ENCODE peak calls at places on chromosomes 13 and 19, in six cellular contexts. F, P, R, N, H and W are unnamed samples.
A peak's percentile ranks its signal among the peaks of the same experiment; 100 is the strongest.

GRCh38 chr19:48135411-48135810 is 24.8 kb upstream of the PLA2G4C start:
- DNase-seq in P (no peak), R (no peak), H (no peak), N (no peak), F (no peak), W (no peak)

GRCh38 chr19:29806098-29806866 is 5.5 kb upstream of the CCNE1 start:
- DNase-seq in N (peak; percentile 44), H (no peak), P (peak; percentile 92), R (peak; percentile 24), F (no peak), W (peak; percentile 77)

GRCh38 chr19:15042003-15042402 is 7.3 kb upstream of the CASP14 start:
- DNase-seq in H (no peak), N (no peak), F (no peak), R (no peak), P (no peak), W (no peak)

GRCh38 chr13:20411638-20412342 is 113.9 kb downstream of the CRYL1 start:
- DNase-seq in H (no peak), R (no peak), N (no peak), F (peak; percentile 10), P (no peak), W (no peak)

GRCh38 chr13:112859817-112860190 is 109.2 kb upstream of the MCF2L start:
- DNase-seq in H (no peak), N (peak; percentile 82), F (no peak), R (no peak), P (peak; percentile 74), W (no peak)

GRCh38 chr19:1929051-1929742 is 11.8 kb upstream of the CSNK1G2 start:
- DNase-seq in N (peak; percentile 52), H (no peak), F (peak; percentile 73), R (peak; percentile 85), P (peak; percentile 70), W (peak; percentile 87)

GRCh38 chr13:110759710-110760109 is 46.2 kb downstream of the ING1 start:
- DNase-seq in H (no peak), N (peak; percentile 87), P (no peak), R (no peak), F (no peak), W (no peak)

GRCh38 chr13:111337206-111337605 is 16.8 kb downstream of the TEX29 start:
- DNase-seq in H (no peak), R (no peak), P (no peak), N (peak; percentile 96), F (no peak), W (no peak)

GRCh38 chr13:24159362-24159761 is 1.2 kb upstream of the SPATA13 start:
- DNase-seq in H (no peak), P (no peak), N (no peak), R (no peak), F (no peak), W (no peak)

GRCh38 chr13:35891486-35891885 is 239.7 kb downstream of the DCLK1 start:
- DNase-seq in F (no peak), P (no peak), N (peak; percentile 7), R (no peak), H (no peak), W (no peak)

GRCh38 chr13:35887028-35887666 is 244.0 kb downstream of the DCLK1 start:
- DNase-seq in F (no peak), N (no peak), H (no peak), R (no peak), P (no peak), W (no peak)

GRCh38 chr13:35891973-35892441 is 239.2 kb downstream of the DCLK1 start:
- DNase-seq in P (no peak), R (no peak), N (peak; percentile 40), H (no peak), F (no peak), W (no peak)

GRCh38 chr13:35888327-35888940 is 242.7 kb downstream of the DCLK1 start:
- DNase-seq in H (no peak), R (no peak), P (no peak), F (no peak), N (peak; percentile 18), W (no peak)

DNA sequence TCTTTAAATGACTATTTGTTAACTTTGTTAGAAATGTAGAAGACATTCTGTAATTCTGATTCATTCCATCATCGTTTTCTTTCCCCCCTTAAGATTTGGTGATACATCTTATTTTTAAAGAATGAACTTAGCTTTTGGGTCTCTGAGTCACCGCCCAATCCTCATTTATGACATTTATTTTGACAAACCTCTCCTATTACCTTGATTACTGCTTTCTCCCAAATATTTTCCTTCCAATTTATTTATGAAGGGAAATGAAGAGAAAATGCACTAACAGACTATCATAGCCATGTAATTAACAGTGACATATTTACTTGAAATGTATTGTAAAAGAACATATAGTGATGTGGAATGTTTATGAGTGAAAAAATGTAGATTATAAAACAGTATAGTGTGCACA is 241.6 kb downstream of the DCLK1 start:
- DNase-seq in H (no peak), R (no peak), N (no peak), F (no peak), P (no peak), W (no peak)
- TF ChIP-seq POLR2A in H (no peak), R (no peak), N (no peak), F (no peak), P (no peak), W (no peak)

GRCh38 chr13:109162248-109163051 is 533.0 kb downstream of the MYO16 start:
- DNase-seq in H (no peak), R (no peak), P (no peak), N (no peak), F (no peak), W (no peak)
- H3K27ac ChIP-seq in H (peak overlapping the region; percentile 57), R (no peak overlapping the region), P (no peak overlapping the region), N (no peak overlapping the region), F (no peak overlapping the region), W (no peak overlapping the region)

DNA sequence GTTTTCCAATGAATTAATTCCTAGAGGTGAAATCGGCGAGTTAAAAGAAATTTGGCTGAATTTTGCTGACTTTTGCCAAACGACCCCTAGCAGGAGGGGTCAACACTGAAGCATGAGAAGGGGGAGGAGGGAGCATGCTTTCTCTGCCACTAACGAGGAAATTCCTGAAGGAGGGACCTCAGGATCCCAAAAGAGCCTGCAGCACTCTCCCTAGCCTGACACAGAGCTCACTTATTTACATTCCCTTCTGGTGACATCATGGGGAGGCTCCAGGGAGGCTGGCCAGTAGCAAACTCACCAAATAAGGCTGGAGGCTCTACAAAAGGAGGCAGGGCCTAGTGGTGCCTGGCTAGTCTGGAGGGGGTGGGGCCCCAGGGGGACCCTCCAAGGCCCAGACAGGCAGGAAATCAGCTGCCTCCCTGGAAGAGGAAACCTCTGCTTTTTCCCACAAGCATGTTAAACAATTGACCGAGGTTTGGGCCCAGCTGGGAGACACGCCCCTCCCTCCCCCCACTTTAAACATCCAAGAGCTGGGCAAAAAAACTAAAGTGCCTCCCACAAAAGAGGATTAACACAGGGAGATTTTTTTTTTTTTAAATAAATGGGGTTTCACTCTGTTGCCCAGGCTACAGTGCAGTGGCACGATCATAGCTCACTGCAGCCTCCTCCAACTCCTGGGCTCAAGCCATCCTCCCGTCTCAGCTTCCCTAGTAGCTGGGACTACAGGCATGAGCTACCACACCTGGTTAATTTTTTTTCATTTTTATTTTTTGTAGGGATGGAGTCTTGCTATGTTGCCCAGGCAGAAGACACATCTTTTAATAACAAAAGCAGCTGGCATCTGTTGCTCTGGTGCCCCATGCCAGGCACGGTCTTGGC is 2.1 kb downstream of the DAPK3 start:
- DNase-seq in R (peak; percentile 88), H (no peak), P (peak; percentile 76), N (peak; percentile 100), F (peak; percentile 88), W (peak; percentile 87)
- H3K4me3 ChIP-seq in R (no peak overlapping the region), H (no peak overlapping the region), P (no peak overlapping the region), N (peak overlapping the region; percentile 81), F (peak overlapping the region; percentile 96), W (peak overlapping the region; percentile 82)

GRCh38 chr19:47075179-47075811 is 26.9 kb upstream of the TMEM160 start:
- DNase-seq in P (no peak), N (peak; percentile 12), R (no peak), F (no peak), H (no peak), W (no peak)

GRCh38 chr19:47073574-47073973 is 25.1 kb upstream of the TMEM160 start:
- DNase-seq in H (no peak), F (no peak), R (no peak), P (no peak), N (no peak), W (no peak)

GRCh38 chr19:47072323-47072722 is 23.9 kb upstream of the TMEM160 start:
- DNase-seq in R (no peak), P (no peak), N (no peak), F (no peak), H (no peak), W (no peak)

GRCh38 chr19:47074621-47075020 is 26.2 kb upstream of the TMEM160 start:
- DNase-seq in R (no peak), P (no peak), H (no peak), N (no peak), F (no peak), W (no peak)

DNA sequence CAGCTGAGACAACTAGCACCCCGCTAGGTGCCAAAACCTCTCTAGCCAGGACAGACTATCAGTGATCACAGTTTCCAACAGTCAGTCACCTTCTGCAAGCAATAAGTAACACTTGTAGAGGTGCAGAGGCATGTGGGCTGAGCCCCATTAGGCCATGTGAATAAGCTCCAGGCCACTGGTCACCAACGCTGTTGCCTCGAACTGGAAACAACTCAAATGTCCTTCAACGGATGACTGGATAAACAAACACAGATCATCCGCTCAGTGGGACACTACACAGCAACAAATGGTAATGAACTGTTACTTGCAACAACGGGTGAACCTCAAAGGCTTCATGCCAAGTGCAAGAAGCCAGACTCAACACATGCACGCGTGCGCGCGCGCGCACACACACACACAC is 27.5 kb upstream of the TMEM160 start:
- DNase-seq in H (no peak), N (peak; percentile 16), F (no peak), P (no peak), R (no peak), W (no peak)
- TF ChIP-seq POLR2A in H (no peak), N (no peak), F (no peak), P (no peak), R (no peak), W (no peak)